ENCODE peak calls at places on chromosomes 5 and 9, in six cellular contexts. I is A549, O is GM12878, E is upper lobe of left lung, B is HepG2, S is K562. A is an unnamed sample.
A peak's percentile ranks its signal among the peaks of the same experiment; 100 is the strongest.

GRCh38 chr5:130546216-130546615 is 618.8 kb downstream of the HINT1 start:
- ATAC-seq in I (no peak), B (no peak), S (no peak), E (no peak), O (no peak), A (no peak)

GRCh38 chr5:148903587-148903986 is 77.2 kb downstream of the ADRB2 start:
- ATAC-seq in O (no peak), S (no peak), B (no peak), I (no peak), E (peak; percentile 81), A (no peak)

GRCh38 chr5:143080982-143081381 is 310.8 kb downstream of the ARHGAP26 start:
- ATAC-seq in I (no peak), B (no peak), E (no peak), O (no peak), S (no peak), A (no peak)

GRCh38 chr5:74490814-74491213 is 149.7 kb downstream of the ENC1 start:
- ATAC-seq in O (peak; percentile 98), B (no peak), E (no peak), I (no peak), S (no peak), A (no peak)

GRCh38 chr9:137705906-137706305 is 87.1 kb downstream of the EHMT1 start:
- ATAC-seq in S (peak; percentile 64), O (peak; percentile 72), I (peak; percentile 46), E (no peak), B (no peak), A (no peak)

GRCh38 chr5:178330791-178331404 is 98.3 kb upstream of the PHYKPL start:
- ATAC-seq in E (peak; percentile 61), S (no peak), O (no peak), B (no peak), I (no peak), A (no peak)

GRCh38 chr5:116375926-116376325 is 198.7 kb downstream of the SEMA6A start:
- ATAC-seq in O (no peak), S (no peak), I (no peak), E (no peak), B (no peak), A (no peak)

GRCh38 chr5:38455797-38456330 is 100.6 kb downstream of the LIFR start:
- ATAC-seq in E (no peak), O (peak; percentile 41), B (no peak), I (no peak), S (no peak), A (no peak)

GRCh38 chr5:56669534-56670483 is 145.5 kb upstream of the MAP3K1 start:
- ATAC-seq in I (no peak), S (no peak), B (peak; percentile 75), E (peak; percentile 80), O (peak; percentile 97), A (peak; percentile 71)

GRCh38 chr5:176780071-176780850 is 30.1 kb upstream of the UNC5A start:
- ATAC-seq in B (no peak), S (no peak), I (peak; percentile 12), O (no peak), E (no peak), A (no peak)

GRCh38 chr5:34058532-34058931 is 15.5 kb upstream of the C1QTNF3 start:
- ATAC-seq in S (no peak), E (no peak), O (no peak), B (no peak), I (no peak), A (no peak)

GRCh38 chr9:85117831-85118230 is 448.3 kb downstream of the NTRK2 start:
- ATAC-seq in E (no peak), S (no peak), O (no peak), B (no peak), I (no peak), A (no peak)

GRCh38 chr5:151212361-151212899 is 11.5 kb downstream of the CCDC69 start:
- ATAC-seq in S (no peak), B (peak; percentile 8), I (no peak), E (no peak), O (peak; percentile 14), A (no peak)

GRCh38 chr5:147704544-147704943 is 78.0 kb downstream of the JAKMIP2 start:
- ATAC-seq in S (no peak), E (no peak), O (peak; percentile 25), I (no peak), B (no peak), A (no peak)

GRCh38 chr9:93587651-93588347 is 11.4 kb downstream of the PHF2 start:
- ATAC-seq in E (peak; percentile 38), B (peak; percentile 59), I (peak; percentile 69), S (peak; percentile 81), O (no peak), A (peak; percentile 17)

GRCh38 chr9:95650720-95651119 is 133.9 kb upstream of the PTCH1 start:
- ATAC-seq in S (no peak), E (no peak), B (no peak), O (no peak), I (no peak), A (no peak)

GRCh38 chr5:93874491-93874890 is 133.1 kb upstream of the POU5F2 start:
- ATAC-seq in S (no peak), B (no peak), O (peak; percentile 67), I (no peak), E (no peak), A (no peak)

GRCh38 chr5:138659561-138659960 is 84.4 kb upstream of the HSPA9 start:
- ATAC-seq in O (no peak), I (no peak), S (no peak), B (no peak), E (no peak), A (no peak)

GRCh38 chr5:52809884-52810283 is 22.2 kb downstream of the ITGA1 start:
- ATAC-seq in O (no peak), S (peak; percentile 28), I (peak; percentile 38), B (peak; percentile 38), E (no peak), A (no peak)

GRCh38 chr5:140141241-140141640 is 15.5 kb downstream of the IGIP start:
- ATAC-seq in I (no peak), B (no peak), O (no peak), E (peak; percentile 41), S (no peak), A (peak; percentile 74)

GRCh38 chr5:176802116-176802784 is 8.1 kb upstream of the UNC5A start:
- ATAC-seq in S (no peak), I (peak; percentile 54), O (no peak), E (no peak), B (no peak), A (no peak)

DNA sequence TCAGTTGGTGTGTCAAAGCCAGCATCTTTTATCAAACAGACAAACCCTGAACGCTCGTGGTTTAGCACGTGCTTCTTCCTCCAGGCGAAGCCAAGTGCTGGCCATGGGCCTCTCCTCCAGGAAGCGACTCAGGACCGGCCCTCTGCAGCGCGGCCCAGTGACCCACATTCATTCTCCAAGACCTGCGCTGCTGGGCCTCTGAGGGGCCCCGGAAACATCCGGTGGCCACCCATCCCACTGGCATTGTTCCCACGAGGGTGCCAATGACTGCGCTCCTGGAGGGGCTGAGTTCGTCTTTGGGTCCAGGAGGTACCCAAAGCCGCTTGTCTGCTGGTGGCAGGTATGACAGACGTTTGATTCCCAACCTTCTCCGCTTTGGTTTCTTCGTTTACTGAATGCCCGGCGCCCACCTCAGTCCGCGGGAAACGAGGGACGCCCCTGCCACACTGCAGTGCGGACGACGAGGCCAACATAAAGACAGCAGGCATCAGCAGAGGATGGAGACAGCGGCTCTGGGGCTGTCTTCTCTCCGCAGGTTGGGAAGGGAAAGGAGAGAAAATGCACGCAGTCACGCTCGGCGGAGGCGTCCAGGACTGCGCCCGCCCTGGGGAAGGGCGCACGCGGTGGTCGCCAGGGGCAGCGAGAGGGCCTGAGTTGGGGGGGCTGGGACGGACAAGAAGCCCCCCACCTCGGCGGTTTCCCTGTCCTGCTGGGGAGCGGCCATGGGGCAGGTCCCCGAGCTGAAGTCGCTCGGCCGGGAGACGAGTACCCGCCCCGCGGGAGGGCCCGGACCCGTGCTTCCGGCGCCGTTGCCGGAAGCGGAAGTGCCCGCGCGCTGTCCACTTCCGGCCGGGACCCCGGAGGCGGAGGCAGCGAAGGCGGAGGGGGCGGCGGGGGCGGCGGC is at the start of gene EXOC3:
- ATAC-seq in I (peak; percentile 96), E (peak; percentile 88), S (peak; percentile 96), O (peak; percentile 91), B (peak; percentile 92), A (peak; percentile 90)
- TF ChIP-seq EP300 in I (no peak), E (no peak), S (no peak), O (no peak), B (no peak), A (no peak)

GRCh38 chr9:35914307-35914807 is 5.1 kb downstream of the SPAAR start:
- ATAC-seq in O (peak; percentile 34), B (peak; percentile 85), S (peak; percentile 93), E (peak; percentile 38), I (peak; percentile 58), A (peak; percentile 62)
- TF ChIP-seq POLR2A in O (no peak), B (no peak), S (peak; percentile 49), E (no peak), I (no peak), A (no peak)

DNA sequence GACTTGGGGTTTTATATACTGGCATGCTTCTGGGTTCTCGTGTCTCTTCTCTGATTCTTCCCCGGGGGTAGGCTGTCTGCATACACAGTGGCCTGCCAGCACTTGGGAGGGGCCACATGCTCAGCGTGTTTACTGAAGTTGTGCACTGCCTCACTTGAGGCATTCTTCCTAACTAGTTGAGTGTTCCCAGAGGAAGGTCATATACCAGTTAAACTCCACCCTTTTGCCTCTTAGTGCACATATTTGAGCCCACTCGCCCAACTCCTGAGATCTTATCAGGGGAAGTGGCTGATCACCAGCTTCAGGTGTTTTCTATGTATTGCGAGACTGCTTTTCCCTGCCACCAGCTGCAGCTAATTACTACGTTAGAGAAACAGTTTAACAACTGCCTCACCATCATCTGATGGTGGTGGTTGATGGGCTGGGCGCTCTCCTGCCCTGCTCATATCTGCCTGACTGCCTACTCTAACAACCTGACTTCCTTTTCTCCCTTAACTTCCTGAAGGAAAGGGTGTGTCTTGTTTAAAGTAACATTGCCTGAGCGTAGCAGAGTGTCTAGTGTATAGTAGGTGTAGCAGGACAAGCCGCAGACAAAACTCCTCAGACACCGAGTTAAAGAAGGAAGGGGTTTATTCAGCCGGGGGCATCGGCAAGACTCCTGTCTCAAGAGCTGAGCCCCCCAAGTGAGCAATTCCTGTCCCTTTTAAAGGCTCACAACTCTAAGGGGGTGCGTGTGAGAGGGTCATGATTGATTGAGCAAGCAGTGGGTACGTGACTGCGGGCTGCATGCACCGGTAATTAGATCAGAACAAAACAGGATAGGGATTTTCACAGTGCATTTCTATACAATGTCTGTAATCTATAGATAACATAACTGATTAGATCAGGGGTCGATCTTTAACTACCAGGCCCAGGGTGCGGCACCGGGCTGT is 60.1 kb upstream of the CLINT1 start:
- ATAC-seq in B (peak; percentile 52), E (peak; percentile 87), O (peak; percentile 67), I (peak; percentile 23), S (peak; percentile 50), A (no peak)
- H3K4me3 ChIP-seq in B (no peak overlapping the region), E (peak overlapping the region; percentile 2), O (no peak overlapping the region), I (no peak overlapping the region), S (no peak overlapping the region), A (no peak overlapping the region)

DNA sequence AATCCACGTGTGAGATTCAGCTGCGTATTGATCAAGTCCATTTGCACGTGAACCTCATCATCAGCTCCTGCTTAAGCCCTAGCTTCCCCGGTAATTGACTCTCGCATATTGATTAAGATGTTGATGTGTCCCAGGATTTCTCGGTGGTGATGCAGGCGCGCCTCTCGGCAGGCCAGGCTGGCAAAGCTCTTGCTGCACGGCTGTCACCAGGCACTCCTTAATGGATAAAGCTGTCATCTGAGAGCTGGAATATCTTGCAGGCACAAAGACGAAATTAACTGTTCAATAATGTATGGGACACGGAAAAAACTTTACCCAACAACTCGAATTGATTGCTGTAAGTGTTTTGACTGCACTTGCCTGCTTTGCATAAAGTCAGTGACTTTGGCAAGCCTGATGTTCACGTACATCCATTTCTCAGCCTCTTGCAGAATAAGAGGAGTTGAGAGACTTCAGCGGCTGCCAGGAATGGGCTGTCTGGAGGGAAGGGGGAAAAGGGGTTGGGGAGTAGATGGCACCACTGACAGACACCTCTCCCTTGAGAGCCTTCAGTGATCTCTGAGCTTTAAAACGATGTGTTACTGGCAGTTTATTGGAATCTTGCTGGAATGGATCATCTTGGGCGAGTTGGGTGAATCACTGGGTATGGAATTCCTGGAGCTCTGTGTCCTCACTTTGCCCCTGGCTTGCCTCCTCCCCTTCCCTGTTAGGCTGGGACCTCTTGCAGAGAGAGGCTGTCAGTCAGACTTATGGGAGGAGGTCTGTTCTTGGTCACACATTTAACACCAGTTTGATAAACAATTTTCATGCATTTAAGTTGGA is 650.3 kb downstream of the CCDC171 start:
- ATAC-seq in I (peak; percentile 99), B (no peak), E (no peak), O (no peak), S (no peak), A (no peak)
- TF ChIP-seq EP300 in I (no peak), B (no peak), E (no peak), O (no peak), S (no peak), A (no peak)